ENCODE peak calls at places on chromosome 4, in five cellular contexts. C is ascending aorta, K is A673, F is aorta, Q is choroid plexus epithelial cell. J is an unnamed sample.

GRCh38 chr4:66929748-66930147 is 615.6 kb downstream of the CENPC start:
- DNase-seq in C (no peak), Q (no peak), K (peak), F (no peak), J (no peak)

GRCh38 chr4:41399191-41399590 is 138.8 kb upstream of the LIMCH1 start:
- DNase-seq in C (no peak), K (no peak), Q (no peak), F (no peak), J (no peak)

GRCh38 chr4:3291969-3292570 is 751 bp upstream of the RGS12 start:
- DNase-seq in C (peak), Q (peak), K (peak), F (peak), J (no peak)

GRCh38 chr4:83828601-83829000 is 292.7 kb downstream of the GPAT3 start:
- DNase-seq in F (no peak), C (no peak), Q (no peak), K (peak), J (no peak)

GRCh38 chr4:17811078-17811603 is 362 bp downstream of the NCAPG start:
- DNase-seq in F (peak), Q (no peak), C (peak), K (no peak), J (no peak)

GRCh38 chr4:81607947-81608346 is 136.2 kb upstream of the RASGEF1B start:
- DNase-seq in C (no peak), K (no peak), Q (no peak), F (no peak), J (no peak)

GRCh38 chr4:154719087-154719486 is 24.7 kb upstream of the LRAT start:
- DNase-seq in K (peak), C (no peak), F (no peak), Q (peak), J (no peak)

GRCh38 chr4:70778888-70779422 is 57.2 kb downstream of the RUFY3 start:
- DNase-seq in Q (peak), K (no peak), F (no peak), C (no peak), J (no peak)

GRCh38 chr4:8153441-8153840 is 5.2 kb downstream of the ABLIM2 start:
- DNase-seq in C (no peak), K (no peak), Q (no peak), F (no peak), J (no peak)

GRCh38 chr4:21726255-21726815 is 222.2 kb downstream of the KCNIP4 start:
- DNase-seq in K (no peak), Q (peak), C (no peak), F (no peak), J (no peak)

GRCh38 chr4:1081689-1082040 is 31.7 kb downstream of the RNF212 start:
- DNase-seq in K (no peak), Q (peak), F (no peak), C (no peak), J (no peak)

GRCh38 chr4:18103876-18104275 is 82.3 kb upstream of the LCORL start:
- DNase-seq in K (no peak), C (no peak), F (no peak), Q (no peak), J (no peak)

GRCh38 chr4:76584235-76585152 is 149.5 kb downstream of the SHROOM3 start:
- DNase-seq in Q (no peak), C (no peak), F (no peak), K (no peak), J (no peak)

GRCh38 chr4:69617083-69617694 is 22.3 kb downstream of the UGT2A2 start:
- DNase-seq in Q (peak), F (no peak), K (peak), C (no peak), J (no peak)

GRCh38 chr4:118034061-118034785 is at the start of gene NDST3:
- DNase-seq in Q (peak), C (no peak), F (no peak), K (peak), J (no peak)

GRCh38 chr4:152014280-152014679 is 253.5 kb upstream of the GATB start:
- DNase-seq in C (no peak), Q (no peak), K (no peak), F (no peak), J (no peak)

GRCh38 chr4:15451181-15451865 is 18.4 kb upstream of the CC2D2A start:
- DNase-seq in K (peak), Q (peak), C (no peak), F (no peak), J (no peak)

GRCh38 chr4:2937146-2937857 is 25.9 kb downstream of the NOP14 start:
- DNase-seq in C (peak), K (no peak), F (no peak), Q (peak), J (no peak)

GRCh38 chr4:122602277-122603142 is 18.4 kb downstream of the IL21 start:
- DNase-seq in F (no peak), K (peak), Q (peak), C (no peak), J (no peak)

GRCh38 chr4:96073446-96073845 is 233.6 kb downstream of the PDHA2 start:
- DNase-seq in F (no peak), C (no peak), Q (peak), K (no peak), J (no peak)

GRCh38 chr4:87527446-87528240 is 1.5 kb downstream of the SPARCL1 start:
- DNase-seq in K (peak), C (no peak), F (no peak), Q (peak), J (no peak)
- H3K4me3 ChIP-seq in K (no peak), C (peak), F (peak), Q (no peak), J (peak)

GRCh38 chr4:119479835-119480234 is 148.8 kb downstream of the PDE5A start:
- DNase-seq in K (no peak), C (no peak), Q (no peak), F (no peak), J (no peak)
- H3K4me3 ChIP-seq in K (no peak), C (no peak), Q (no peak), F (no peak), J (no peak)

DNA sequence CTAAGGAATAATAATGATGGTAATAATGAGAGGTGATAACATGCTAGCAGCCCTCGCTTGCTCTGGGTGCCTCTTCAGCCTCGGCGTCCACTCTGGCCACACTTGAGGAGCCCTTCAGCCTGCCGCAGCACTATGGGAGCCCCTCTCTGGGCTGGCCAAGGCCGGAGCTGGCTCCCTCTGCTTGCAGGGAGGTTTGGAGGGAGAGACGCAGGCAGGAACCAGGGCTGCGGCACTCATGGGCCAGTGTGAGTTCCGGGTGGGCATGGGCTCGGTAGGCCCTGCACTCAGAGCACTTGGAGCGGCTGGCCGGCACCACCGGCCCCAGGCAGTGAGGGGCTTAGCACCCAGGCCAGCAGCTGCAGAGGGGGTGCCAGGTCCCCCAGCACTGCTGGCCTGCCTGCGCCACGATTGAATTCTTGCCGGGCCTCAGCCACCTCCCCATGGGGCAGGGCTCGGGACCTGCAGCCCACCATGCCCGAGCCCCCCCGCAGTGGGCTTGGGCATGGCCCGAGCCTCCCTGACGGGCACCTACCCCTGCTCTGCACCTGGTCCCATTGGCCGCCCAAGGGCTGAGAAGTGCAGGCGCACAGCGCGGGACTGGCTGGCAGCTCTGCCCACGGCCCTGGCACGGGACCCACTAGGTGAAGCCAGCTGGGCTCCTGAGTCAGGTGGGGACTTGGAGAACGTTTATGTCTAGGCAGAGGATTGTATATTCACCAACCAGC is 7.1 kb upstream of the ADH1C start:
- DNase-seq in Q (no peak), F (no peak), C (no peak), K (no peak), J (no peak)
- H3K4me3 ChIP-seq in Q (no peak), F (no peak), C (no peak), K (no peak), J (no peak)

DNA sequence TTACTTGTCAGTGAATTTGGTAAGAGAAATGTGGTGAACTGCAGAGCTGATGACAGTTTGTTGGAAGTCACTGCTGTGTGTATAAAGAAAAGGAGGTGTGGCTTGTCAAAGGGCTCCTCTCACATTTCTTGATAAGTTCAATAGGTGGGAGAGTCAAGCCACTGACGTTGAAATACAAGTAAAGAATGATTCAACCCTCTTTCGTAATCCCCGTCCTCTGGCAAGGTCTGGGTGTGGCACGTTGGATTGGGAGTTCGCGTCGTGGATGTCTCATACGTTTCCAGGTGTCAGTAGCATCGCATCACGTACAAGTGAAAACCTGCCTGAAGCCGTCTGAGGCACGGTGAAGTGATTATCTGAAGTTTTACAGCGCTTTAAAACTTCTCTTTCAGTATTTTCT is 76.4 kb downstream of the EGF start:
- DNase-seq in K (peak), C (no peak), Q (peak), F (no peak), J (no peak)
- H3K4me3 ChIP-seq in K (no peak), C (no peak), Q (no peak), F (no peak), J (peak)

GRCh38 chr4:62324215-62324614 is 1124.1 kb downstream of the ADGRL3 start:
- DNase-seq in C (no peak), Q (peak), F (peak), K (no peak), J (no peak)

GRCh38 chr4:62320612-62321011 is 1120.5 kb downstream of the ADGRL3 start:
- DNase-seq in F (no peak), K (no peak), Q (no peak), C (no peak), J (no peak)
- H3K4me3 ChIP-seq in F (no peak), K (no peak), Q (no peak), C (no peak), J (no peak)

DNA sequence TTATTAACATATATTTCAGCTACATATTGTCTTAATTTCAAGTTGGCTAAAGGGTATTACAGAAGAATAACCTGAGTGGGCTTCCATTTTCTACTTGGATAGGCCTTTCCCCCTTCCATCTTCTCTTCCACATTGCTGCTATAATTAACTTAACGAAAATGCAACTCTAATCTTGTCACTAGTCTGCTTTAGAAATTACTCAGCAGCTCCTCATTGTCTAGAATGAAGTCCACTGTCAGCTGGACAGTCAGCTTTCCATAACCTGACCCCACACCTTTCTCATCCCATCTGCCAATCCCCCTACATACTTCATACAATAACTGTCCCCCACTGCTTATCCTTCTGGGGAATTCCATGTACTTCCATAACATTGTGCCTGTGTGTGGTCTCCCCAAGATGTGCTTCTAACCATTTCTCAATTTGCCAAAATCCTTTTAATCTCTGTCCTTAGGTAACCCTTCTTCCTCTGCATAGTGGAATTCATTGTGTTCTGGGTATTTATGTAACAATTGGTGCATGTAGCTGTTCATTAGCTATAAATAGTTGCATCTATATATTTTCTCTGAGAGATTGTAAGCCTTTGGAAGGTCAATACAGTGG is 4.8 kb downstream of the MND1 start:
- DNase-seq in K (no peak), F (no peak), C (no peak), Q (no peak), J (no peak)
- H3K4me3 ChIP-seq in K (no peak), F (no peak), C (no peak), Q (no peak), J (no peak)

DNA sequence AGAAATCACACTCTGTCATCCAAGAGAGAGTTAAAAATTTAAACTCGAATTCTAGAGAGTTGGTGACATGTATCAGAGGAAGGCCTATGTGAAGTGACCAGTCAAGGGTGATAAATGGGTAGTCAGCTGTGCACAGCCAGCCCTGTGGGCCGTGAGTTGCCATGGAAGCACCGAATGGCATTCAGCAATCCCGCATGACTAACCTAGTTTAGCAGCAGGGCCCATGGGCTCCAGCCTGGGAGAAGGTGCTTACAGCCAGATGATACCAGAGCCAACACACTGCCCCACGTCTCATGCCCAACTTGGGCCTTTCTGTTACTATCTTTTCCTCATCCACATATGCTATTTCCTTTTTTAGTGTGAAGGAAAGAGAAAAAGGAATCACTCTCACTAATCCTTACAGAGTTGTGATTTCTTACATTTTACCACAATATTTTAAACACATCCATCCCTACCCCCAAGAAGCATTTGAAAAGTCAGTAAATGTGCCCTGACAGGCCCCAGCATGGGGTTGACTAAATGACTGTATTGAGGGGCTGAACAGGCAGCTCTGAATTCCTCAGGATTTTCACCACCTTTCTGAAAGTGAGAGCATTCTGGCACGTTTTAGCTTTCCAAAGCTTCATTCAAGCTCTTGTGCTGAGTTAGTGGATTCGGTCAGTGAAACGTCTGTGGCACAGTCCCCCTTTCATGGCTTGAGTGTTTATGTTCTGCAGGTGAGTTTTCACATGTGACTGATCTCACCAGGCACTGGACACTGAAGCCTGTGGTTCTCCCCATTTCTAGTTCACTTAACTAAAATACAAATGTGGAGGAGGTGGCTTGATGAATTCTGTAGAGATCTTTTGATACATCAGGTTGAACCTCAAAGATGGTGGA is 104.3 kb downstream of the AFF1 start:
- DNase-seq in Q (peak), K (peak), C (peak), F (peak), J (no peak)
- H3K4me3 ChIP-seq in Q (no peak), K (no peak), C (no peak), F (no peak), J (no peak)